ENCODE peak calls at places on chromosomes 11 and 22, in five cellular contexts. J, O, K, X and C are unnamed samples.

GRCh38 chr11:102761646-102762238 is 18.7 kb downstream of the MMP10 start:
- DNase-seq in J (no peak), O (no peak), K (no peak), X (no peak), C (no peak)

GRCh38 chr11:40388097-40388818 is 1071.2 kb downstream of the LRRC4C start:
- DNase-seq in J (no peak), O (no peak), K (no peak), X (no peak), C (no peak)

GRCh38 chr11:45665206-45665932 is at the start of gene CHST1:
- DNase-seq in J (peak), O (peak), K (peak), X (peak), C (peak)

GRCh38 chr22:19039796-19040580 is 82.2 kb downstream of the DGCR2 start:
- DNase-seq in J (no peak), O (peak), K (no peak), X (no peak), C (no peak)

GRCh38 chr11:134668796-134669195 is 256.8 kb upstream of the B3GAT1 start:
- DNase-seq in J (no peak), O (no peak), K (no peak), X (peak), C (no peak)

GRCh38 chr11:123509737-123510578 is 79.9 kb downstream of the GRAMD1B start:
- DNase-seq in J (no peak), O (peak), K (no peak), X (no peak), C (no peak)

GRCh38 chr11:64597671-64598101 is 6.7 kb downstream of the SLC22A12 start:
- DNase-seq in J (no peak), O (no peak), K (no peak), X (no peak), C (no peak)

GRCh38 chr11:112281776-112282175 is 21.1 kb upstream of the PLET1 start:
- DNase-seq in J (no peak), O (no peak), K (no peak), X (no peak), C (no peak)

GRCh38 chr22:45154383-45154782 is 9.3 kb upstream of the NUP50 start:
- DNase-seq in J (peak), O (no peak), K (no peak), X (no peak), C (no peak)

GRCh38 chr11:111694851-111695250 is 71.3 kb downstream of the PPP2R1B start:
- DNase-seq in J (peak), O (no peak), K (no peak), X (no peak), C (peak)

GRCh38 chr11:118924591-118925585 is 838 bp downstream of the BCL9L start:
- DNase-seq in J (peak), O (peak), K (peak), X (no peak), C (peak)

GRCh38 chr11:83865636-83866461 is 579.7 kb upstream of the CCDC90B start:
- DNase-seq in J (no peak), O (no peak), K (no peak), X (no peak), C (no peak)

GRCh38 chr22:45164217-45165123 is 745 bp downstream of the NUP50 start:
- DNase-seq in J (no peak), O (peak), K (peak), X (no peak), C (peak)

GRCh38 chr11:26698224-26698623 is 23.6 kb downstream of the SLC5A12 start:
- DNase-seq in J (no peak), O (no peak), K (no peak), X (no peak), C (no peak)

GRCh38 chr11:20966489-20966888 is 297.1 kb downstream of the NELL1 start:
- DNase-seq in J (no peak), O (no peak), K (no peak), X (no peak), C (no peak)

GRCh38 chr11:48081151-48082010 is 101.0 kb downstream of the PTPRJ start:
- DNase-seq in J (no peak), O (peak), K (peak), X (peak), C (no peak)

GRCh38 chr22:49006207-49007012 is 821.3 kb downstream of the BRD1 start:
- DNase-seq in J (no peak), O (no peak), K (no peak), X (no peak), C (no peak)

GRCh38 chr22:44846726-44847275 is 94.4 kb downstream of the ARHGAP8 start:
- DNase-seq in J (no peak), O (peak), K (no peak), X (no peak), C (no peak)

GRCh38 chr11:19079643-19080440 is 19.3 kb upstream of the MRGPRX2 start:
- DNase-seq in J (peak), O (no peak), K (no peak), X (no peak), C (peak)

GRCh38 chr11:13007702-13008435 is 1.2 kb upstream of the RASSF10 start:
- DNase-seq in J (peak), O (no peak), K (no peak), X (no peak), C (peak)

GRCh38 chr11:48127521-48128183 is 89.0 kb upstream of the OR4B1 start:
- DNase-seq in J (no peak), O (no peak), K (no peak), X (no peak), C (no peak)

GRCh38 chr11:133501643-133502535 is 30.4 kb downstream of the OPCML start:
- DNase-seq in J (no peak), O (peak), K (no peak), X (no peak), C (no peak)

GRCh38 chr11:132402056-132402684 is 1031.8 kb downstream of the NTM start:
- DNase-seq in J (peak), O (no peak), K (peak), X (no peak), C (no peak)

GRCh38 chr22:38464992-38465672 is 2.8 kb upstream of the KDELR3 start:
- DNase-seq in J (no peak), O (no peak), K (no peak), X (no peak), C (no peak)

GRCh38 chr11:122784325-122785155 is 53.8 kb upstream of the CRTAM start:
- DNase-seq in J (no peak), O (no peak), K (no peak), X (peak), C (no peak)

GRCh38 chr22:42277988-42278776 is 7.7 kb upstream of the TCF20 start:
- DNase-seq in J (no peak), O (peak), K (no peak), X (no peak), C (no peak)
- TF ChIP-seq CTCF in J (no peak), O (no peak), K (no peak), X (no peak), C (no peak)

GRCh38 chr11:114296190-114296978 is at the start of gene NNMT:
- DNase-seq in J (peak), O (no peak), K (no peak), X (peak), C (peak)
- TF ChIP-seq CTCF in J (no peak), O (no peak), K (no peak), X (no peak), C (no peak)

DNA sequence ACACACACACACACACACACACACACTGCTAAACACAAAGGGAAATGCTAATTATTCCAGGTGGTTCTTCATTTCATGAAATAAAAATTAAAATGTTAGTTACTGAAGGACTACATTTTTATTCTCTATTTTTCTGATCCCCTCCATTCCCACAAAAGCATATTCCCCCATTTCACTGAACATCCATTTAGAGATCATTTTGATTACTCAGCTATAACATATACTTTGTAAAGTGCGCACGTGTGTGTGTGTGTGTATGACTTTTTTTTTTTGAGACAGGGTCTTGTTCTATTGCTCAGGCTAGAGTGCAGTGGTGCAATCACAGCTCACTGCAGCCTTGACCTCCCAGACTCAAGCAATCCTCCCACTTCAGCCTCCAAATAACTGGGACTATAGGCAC is 42.6 kb downstream of the SLC35F2 start:
- DNase-seq in J (no peak), O (no peak), K (no peak), X (no peak), C (no peak)
- TF ChIP-seq CTCF in J (no peak), O (no peak), K (no peak), X (no peak), C (no peak)

GRCh38 chr11:46826310-46827044 is 19.6 kb downstream of the CKAP5 start:
- DNase-seq in J (peak), O (peak), K (peak), X (peak), C (peak)
- TF ChIP-seq CTCF in J (no peak), O (peak), K (no peak), X (peak), C (no peak)

DNA sequence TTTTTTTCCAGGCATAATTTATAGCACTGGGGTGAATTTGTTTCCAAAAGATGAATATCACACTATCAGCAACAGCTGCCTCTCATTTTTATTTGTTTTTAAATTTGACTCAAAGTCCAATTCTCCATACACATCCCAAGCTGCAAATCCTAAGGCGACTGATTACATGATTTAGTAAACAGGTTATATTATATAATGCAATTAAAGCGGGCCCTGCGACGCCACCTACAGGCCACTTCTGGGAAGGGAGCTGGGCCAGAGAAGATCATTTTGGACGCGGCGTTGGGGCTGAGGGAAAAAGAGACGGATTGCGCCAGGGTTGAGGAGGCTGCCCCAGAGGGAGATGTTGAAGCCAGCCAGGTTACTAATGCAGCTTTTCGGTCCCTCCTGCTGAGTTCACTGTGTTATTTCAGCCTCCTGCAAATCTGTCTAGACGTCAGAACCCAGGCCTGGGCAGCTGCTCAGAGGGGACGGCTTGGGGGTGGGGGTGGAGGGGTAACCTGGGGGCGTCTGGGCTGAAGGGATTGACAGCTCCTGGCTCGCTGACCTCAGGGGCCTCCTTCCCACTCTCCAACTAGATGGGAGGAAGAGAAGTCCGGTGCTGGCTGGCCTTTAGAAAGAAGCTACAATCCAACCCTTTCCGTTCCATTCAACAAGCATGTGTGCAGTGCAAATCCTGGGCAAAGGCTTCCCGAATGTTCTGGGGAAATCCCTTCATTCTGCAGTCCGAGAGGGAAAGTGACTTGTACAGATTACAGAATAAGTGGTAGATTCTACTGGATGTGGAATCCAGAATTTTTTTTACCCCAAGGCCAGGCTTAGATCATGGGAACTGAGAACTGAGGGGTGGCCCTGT is 150.1 kb downstream of the FEZ1 start:
- DNase-seq in J (peak), O (no peak), K (peak), X (peak), C (peak)
- TF ChIP-seq CTCF in J (peak), O (peak), K (peak), X (peak), C (peak)